ENCODE peak calls at places on chromosomes 12 and 14, in eight cellular contexts. V, I, N, C, Y, E, Z and W are unnamed samples.

GRCh38 chr12:96401061-96401871 is 1.0 kb upstream of the CDK17 start:
- DNase-seq in C (peak), I (peak), Z (peak), V (no peak), Y (peak), N (no peak), E (peak), W (peak)

GRCh38 chr14:27134200-27134599 is 536.4 kb upstream of the NOVA1 start:
- DNase-seq in E (no peak), C (no peak), I (no peak), V (no peak), Z (no peak), N (no peak), Y (no peak), W (no peak)

GRCh38 chr14:75640876-75641275 is 19.8 kb downstream of the ERG28 start:
- DNase-seq in Z (no peak), E (no peak), I (no peak), C (peak), Y (no peak), N (no peak), V (no peak), W (no peak)

GRCh38 chr14:31880935-31881334 is 196.2 kb upstream of the ARHGAP5 start:
- DNase-seq in N (no peak), C (peak), V (no peak), I (no peak), Z (no peak), E (no peak), Y (no peak), W (peak)

GRCh38 chr14:30496852-30497251 is 62.1 kb upstream of the G2E3 start:
- DNase-seq in I (no peak), Z (no peak), C (no peak), E (no peak), N (no peak), Y (no peak), V (no peak), W (no peak)

GRCh38 chr14:95364481-95365209 is 44.9 kb upstream of the CLMN start:
- DNase-seq in C (no peak), I (no peak), N (no peak), Z (no peak), Y (no peak), V (no peak), E (no peak), W (no peak)

GRCh38 chr12:131831635-131832041 is 3.4 kb downstream of the MMP17 start:
- DNase-seq in N (no peak), Y (no peak), C (peak), I (no peak), Z (peak), E (no peak), V (no peak), W (peak)

GRCh38 chr14:104118006-104118844 is 20.2 kb upstream of the KIF26A start:
- DNase-seq in N (no peak), Z (no peak), V (no peak), I (no peak), C (peak), E (no peak), Y (no peak), W (no peak)

GRCh38 chr14:70143306-70143705 is 45.4 kb downstream of the SLC8A3 start:
- DNase-seq in C (no peak), N (no peak), E (no peak), Z (no peak), I (no peak), Y (no peak), V (no peak), W (no peak)

GRCh38 chr12:92624236-92624635 is 78.6 kb upstream of the PLEKHG7 start:
- DNase-seq in N (no peak), C (no peak), Z (no peak), E (no peak), I (no peak), V (no peak), Y (no peak), W (peak)

GRCh38 chr12:106854723-106855122 is 80.2 kb downstream of the RIC8B start:
- DNase-seq in I (no peak), N (no peak), C (no peak), Y (no peak), V (no peak), E (no peak), Z (no peak), W (no peak)

GRCh38 chr12:121233628-121234020 is 23.7 kb downstream of the P2RX4 start:
- DNase-seq in I (no peak), C (no peak), N (no peak), E (no peak), V (no peak), Z (no peak), Y (no peak), W (no peak)

GRCh38 chr14:72932893-72933292 is 6.6 kb downstream of the DCAF4 start:
- DNase-seq in N (no peak), V (no peak), Z (no peak), I (no peak), E (no peak), C (no peak), Y (no peak), W (no peak)

GRCh38 chr12:81022531-81022930 is 55.3 kb upstream of the ACSS3 start:
- DNase-seq in V (no peak), C (no peak), Y (no peak), N (no peak), E (no peak), I (no peak), Z (no peak), W (no peak)

GRCh38 chr12:130026608-130027176 is 122.9 kb upstream of the TMEM132D start:
- DNase-seq in E (peak), Z (peak), N (no peak), Y (peak), I (no peak), V (no peak), C (peak), W (peak)

GRCh38 chr14:68910540-68910939 is 68.6 kb downstream of the ACTN1 start:
- DNase-seq in C (no peak), I (no peak), V (no peak), E (no peak), N (no peak), Y (no peak), Z (peak), W (no peak)

GRCh38 chr14:92657457-92658142 is 90.8 kb downstream of the LGMN start:
- DNase-seq in C (no peak), E (no peak), Y (peak), V (no peak), I (no peak), N (no peak), Z (no peak), W (no peak)

GRCh38 chr14:99101826-99102461 is 170.1 kb downstream of the BCL11B start:
- DNase-seq in V (no peak), E (no peak), C (no peak), Y (no peak), N (no peak), I (no peak), Z (no peak), W (no peak)

GRCh38 chr12:120095356-120096135 is 21.0 kb downstream of the RAB35 start:
- DNase-seq in E (no peak), N (no peak), Y (no peak), C (no peak), I (no peak), V (no peak), Z (no peak), W (no peak)

GRCh38 chr12:67650528-67651379 is 2.2 kb downstream of the DYRK2 start:
- DNase-seq in Z (no peak), Y (peak), V (no peak), I (no peak), E (peak), N (no peak), C (no peak), W (no peak)

GRCh38 chr14:37329189-37330001 is 131.7 kb downstream of the MIPOL1 start:
- DNase-seq in V (no peak), E (no peak), I (no peak), C (peak), Y (no peak), Z (no peak), N (no peak), W (no peak)

GRCh38 chr12:1579626-1580025 is 14.8 kb downstream of the FBXL14 start:
- DNase-seq in N (no peak), Y (no peak), V (no peak), I (no peak), E (no peak), Z (no peak), C (no peak), W (no peak)

GRCh38 chr12:124764451-124764850 is 99.2 kb downstream of the SCARB1 start:
- DNase-seq in Z (peak), V (no peak), C (peak), I (no peak), E (peak), Y (peak), N (no peak), W (peak)

GRCh38 chr14:93103392-93104080 is 12.2 kb downstream of the ITPK1 start:
- DNase-seq in V (peak), N (peak), C (no peak), Y (peak), I (no peak), Z (no peak), E (no peak), W (peak)

GRCh38 chr14:91246051-91246852 is 1.7 kb upstream of the GPR68 start:
- DNase-seq in C (no peak), I (no peak), Y (no peak), N (no peak), V (peak), Z (peak), E (no peak), W (no peak)

GRCh38 chr12:7602287-7602686 is 63.4 kb downstream of the APOBEC1 start:
- DNase-seq in C (no peak), V (no peak), Z (no peak), E (no peak), I (no peak), Y (no peak), N (no peak), W (peak)

GRCh38 chr12:54220567-54220966 is 31.8 kb upstream of the SMUG1 start:
- DNase-seq in I (no peak), C (no peak), N (no peak), Y (no peak), Z (no peak), E (no peak), V (no peak), W (no peak)

GRCh38 chr14:61646366-61647101 is 48.8 kb upstream of the HIF1A start:
- DNase-seq in Z (no peak), E (no peak), I (no peak), V (no peak), N (no peak), Y (no peak), C (peak), W (no peak)

GRCh38 chr12:95316798-95317197 is 99.2 kb downstream of the VEZT start:
- DNase-seq in C (no peak), E (no peak), Z (no peak), N (no peak), V (no peak), I (no peak), Y (no peak), W (peak)

GRCh38 chr14:37587881-37588666 is 7.0 kb downstream of the FOXA1 start:
- DNase-seq in N (no peak), E (peak), Y (no peak), Z (no peak), I (peak), V (no peak), C (peak), W (no peak)